ENCODE peak calls at places on chromosomes 16 and 17, in five cellular contexts. N is K562, G is HepG2, I is GM12878, X is H1. B is an unnamed sample.

GRCh38 chr17:79746955-79747507 is 16.3 kb downstream of the ENPP7 start:
- DNase-seq in X (no peak), G (no peak), I (no peak), N (no peak), B (peak)

GRCh38 chr17:12734852-12735430 is 54.4 kb upstream of the ARHGAP44 start:
- DNase-seq in G (no peak), X (no peak), N (no peak), I (no peak), B (no peak)

GRCh38 chr16:397736-398332 is 835 bp downstream of the NME4 start:
- DNase-seq in N (no peak), I (no peak), X (no peak), G (peak), B (peak)

GRCh38 chr16:86455609-86456008 is 54.7 kb upstream of the FOXF1 start:
- DNase-seq in I (no peak), N (no peak), G (no peak), X (no peak), B (no peak)

GRCh38 chr17:62965149-62965648 is 836 bp upstream of the TANC2 start:
- DNase-seq in G (no peak), X (no peak), N (no peak), I (no peak), B (no peak)

GRCh38 chr16:50802958-50803357 is 61.1 kb downstream of the CYLD start:
- DNase-seq in X (no peak), G (no peak), N (no peak), I (no peak), B (no peak)

GRCh38 chr16:55469821-55470532 is 9.0 kb upstream of the MMP2 start:
- DNase-seq in I (no peak), G (no peak), X (no peak), N (no peak), B (no peak)

GRCh38 chr17:53626286-53626685 is 196.4 kb upstream of the KIF2B start:
- DNase-seq in G (no peak), I (no peak), N (peak), X (no peak), B (no peak)

GRCh38 chr17:37358098-37358829 is 17.5 kb upstream of the C17orf78 start:
- DNase-seq in G (peak), I (no peak), N (peak), X (peak), B (peak)

GRCh38 chr16:28821874-28822519 is 802 bp upstream of the ATXN2L start:
- DNase-seq in N (no peak), G (no peak), I (no peak), X (no peak), B (no peak)

GRCh38 chr16:28824548-28824973 is 1.8 kb downstream of the ATXN2L start:
- DNase-seq in N (no peak), G (no peak), I (no peak), X (no peak), B (no peak)

GRCh38 chr16:28822520-28823290 is at the start of gene ATXN2L:
- DNase-seq in G (peak), I (peak), N (peak), X (peak), B (peak)

GRCh38 chr16:28823719-28824547 is 1.1 kb downstream of the ATXN2L start:
- DNase-seq in G (peak), N (peak), X (peak), I (peak), B (peak)

DNA sequence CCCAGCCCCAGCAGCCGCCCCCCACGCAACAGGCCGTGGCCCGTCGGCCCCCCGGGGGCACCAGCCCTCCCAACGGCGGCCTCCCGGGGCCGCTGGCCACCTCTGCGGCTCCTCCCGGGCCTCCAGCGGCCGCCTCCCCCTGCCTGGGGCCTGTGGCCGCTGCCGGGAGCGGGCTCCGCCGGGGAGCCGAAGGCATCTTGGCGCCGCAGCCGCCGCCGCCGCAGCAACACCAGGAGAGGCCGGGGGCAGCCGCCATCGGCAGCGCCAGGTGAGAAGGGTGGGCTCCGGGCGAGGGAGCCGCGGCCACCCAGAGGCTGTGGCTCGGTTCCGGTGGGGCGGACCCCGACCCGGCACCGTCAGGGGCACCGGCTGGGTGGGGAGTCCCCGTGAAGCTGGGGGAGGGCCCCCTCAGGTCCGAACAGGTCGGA is 506 bp downstream of the ATXN2L start:
- DNase-seq in I (no peak), N (no peak), X (no peak), G (no peak), B (peak)
- TF ChIP-seq ATF2 in I (no peak), N (no peak), X (no peak), G (no peak), B (no peak)

DNA sequence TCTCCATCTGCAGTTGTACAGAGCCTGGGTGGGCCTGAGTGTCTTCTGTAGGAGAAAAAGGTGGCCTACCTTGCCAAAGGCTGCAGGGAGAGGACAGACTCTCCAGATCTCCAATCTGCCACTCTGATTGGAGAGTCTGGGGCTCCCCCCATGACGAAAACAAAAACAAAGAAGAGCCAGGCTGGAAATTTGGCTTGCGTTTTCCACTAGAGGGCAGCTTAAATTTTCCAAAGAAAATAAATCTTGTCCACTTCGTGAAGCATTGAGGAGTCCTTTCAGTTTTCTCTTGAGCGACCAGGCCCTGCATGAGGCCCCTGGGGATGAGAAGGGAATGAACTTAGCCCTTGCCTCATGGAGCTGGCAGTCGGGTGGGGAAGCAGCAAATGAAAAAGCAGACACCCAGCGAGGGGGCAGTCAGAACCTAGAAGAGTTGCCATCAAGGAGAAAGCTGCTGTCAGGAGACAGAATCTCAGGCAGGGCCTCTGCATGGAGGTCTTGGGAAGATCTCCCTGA is 8.2 kb upstream of the SHCBP1 start:
- DNase-seq in I (no peak), X (no peak), N (peak), G (peak), B (no peak)
- TF ChIP-seq ATF2 in I (no peak), X (no peak), N (no peak), G (no peak), B (no peak)

DNA sequence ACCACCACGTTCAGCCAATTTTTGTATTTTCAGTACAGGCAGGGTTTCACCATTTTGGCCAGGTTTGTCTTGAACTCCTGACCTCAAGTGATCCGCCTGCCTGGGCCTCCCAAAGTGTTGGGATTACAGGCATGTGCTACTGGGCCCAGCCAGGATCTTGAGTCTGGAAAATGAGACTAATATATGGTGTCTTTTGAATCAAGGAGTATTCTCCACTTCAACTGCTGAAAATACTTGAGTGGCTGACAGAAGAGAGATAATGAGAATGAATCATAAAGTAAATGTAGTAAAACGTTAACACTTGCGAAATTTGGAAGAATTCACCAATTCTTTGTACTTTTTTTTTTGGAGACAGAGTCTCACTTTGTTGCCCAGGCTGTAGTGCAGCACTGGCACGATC is 16.6 kb downstream of the SMYD4 start:
- DNase-seq in N (no peak), X (no peak), G (no peak), I (no peak), B (no peak)
- TF ChIP-seq ATF2 in N (no peak), X (no peak), G (no peak), I (no peak), B (no peak)

GRCh38 chr17:82941021-82942001 is 101.5 kb upstream of the ZNF750 start:
- DNase-seq in N (no peak), G (no peak), I (no peak), X (no peak), B (peak)

GRCh38 chr17:82944990-82945389 is 105.2 kb upstream of the ZNF750 start:
- DNase-seq in G (no peak), X (no peak), I (no peak), N (no peak), B (no peak)

GRCh38 chr17:82942166-82943130 is 102.6 kb upstream of the ZNF750 start:
- DNase-seq in X (no peak), G (no peak), I (no peak), N (no peak), B (peak)

GRCh38 chr17:82943751-82944150 is 103.9 kb upstream of the ZNF750 start:
- DNase-seq in X (no peak), G (no peak), I (no peak), N (no peak), B (peak)

DNA sequence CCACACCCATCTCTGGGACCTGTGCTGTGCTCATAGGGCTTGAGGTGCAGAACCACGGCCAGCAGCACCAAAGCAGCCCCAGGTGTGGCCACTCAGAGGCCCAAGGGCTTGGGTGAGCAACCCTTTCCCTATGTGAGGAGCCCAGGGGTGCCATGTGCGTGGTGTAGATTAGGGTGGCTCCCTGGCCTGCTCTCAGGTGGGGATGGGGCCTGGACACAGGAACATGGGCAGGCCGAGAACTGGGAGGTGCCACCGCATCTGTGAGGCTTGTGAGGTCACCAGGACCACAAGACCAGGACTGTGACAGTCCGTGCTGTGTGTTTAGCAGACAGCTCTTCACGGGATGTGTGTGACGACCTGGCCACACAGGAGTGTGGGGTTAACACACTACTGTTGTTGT is 103.5 kb upstream of the ZNF750 start:
- DNase-seq in X (no peak), G (no peak), N (no peak), I (no peak), B (peak)
- TF ChIP-seq ATF2 in X (no peak), G (no peak), N (no peak), I (no peak), B (no peak)

GRCh38 chr17:41665566-41666335 is 22.9 kb upstream of the EIF1 start:
- DNase-seq in I (peak), G (peak), N (peak), X (no peak), B (peak)

GRCh38 chr17:41667280-41668008 is 21.2 kb upstream of the EIF1 start:
- DNase-seq in G (no peak), I (no peak), N (peak), X (no peak), B (no peak)

GRCh38 chr17:41664587-41665565 is 23.8 kb upstream of the EIF1 start:
- DNase-seq in X (no peak), N (no peak), G (no peak), I (no peak), B (no peak)

GRCh38 chr17:41666708-41667279 is 21.9 kb upstream of the EIF1 start:
- DNase-seq in N (peak), I (peak), G (peak), X (no peak), B (peak)

DNA sequence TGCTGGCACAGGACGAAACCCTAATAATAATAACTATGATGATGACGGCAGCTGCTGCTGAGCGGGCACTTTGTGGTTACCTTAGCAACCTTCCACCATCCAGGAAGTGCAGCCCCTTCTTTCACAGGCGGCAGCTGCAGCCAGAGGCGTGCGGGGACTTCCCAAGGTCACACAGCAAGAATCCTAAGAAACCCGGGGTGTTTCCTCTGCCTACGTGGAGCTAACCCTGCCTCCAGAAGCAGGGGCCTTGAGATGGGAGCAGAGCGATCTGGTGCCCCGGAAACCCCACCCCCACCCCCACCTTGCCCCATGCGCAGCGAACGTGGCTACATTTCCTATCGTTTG is 22.4 kb upstream of the EIF1 start:
- DNase-seq in I (peak), N (no peak), G (no peak), X (no peak), B (no peak)
- TF ChIP-seq ATF2 in I (no peak), N (no peak), G (no peak), X (no peak), B (no peak)

GRCh38 chr16:66486773-66487579 is 59.9 kb downstream of the BEAN1 start:
- DNase-seq in X (no peak), G (no peak), I (no peak), N (no peak), B (no peak)
- TF ChIP-seq ATF2 in X (no peak), G (no peak), I (no peak), N (no peak), B (no peak)

GRCh38 chr16:11439790-11440656 is 94.8 kb downstream of the RMI2 start:
- DNase-seq in I (no peak), X (no peak), N (no peak), G (peak), B (no peak)
- TF ChIP-seq ATF2 in I (no peak), X (no peak), N (no peak), G (no peak), B (no peak)

B was measured in WTC11.